ENCODE peak calls at places on chromosome 9, in five cellular contexts. C is mucosa of descending colon, O is prostate gland, G is natural killer cell, L is GM13976. S is an unnamed sample.

GRCh38 chr9:69380301-69380700 is 55.3 kb downstream of the ENTREP1 start:
- DNase-seq in C (no peak), O (no peak), G (no peak), L (no peak), S (no peak)

GRCh38 chr9:122389799-122390481 is 19.1 kb downstream of the PTGS1 start:
- DNase-seq in C (no peak), O (peak), G (no peak), L (no peak), S (no peak)

GRCh38 chr9:1216532-1216931 is 166.4 kb downstream of the DMRT2 start:
- DNase-seq in C (no peak), O (no peak), G (no peak), L (no peak), S (no peak)

GRCh38 chr9:124932355-124932754 is 8.5 kb downstream of the GOLGA1 start:
- DNase-seq in C (no peak), O (no peak), G (no peak), L (no peak), S (no peak)

GRCh38 chr9:35826071-35826701 is 2.3 kb downstream of the FAM221B start:
- DNase-seq in C (no peak), O (peak), G (no peak), L (peak), S (no peak)

GRCh38 chr9:100206899-100207298 is 107.9 kb downstream of the INVS start:
- DNase-seq in C (no peak), O (no peak), G (no peak), L (no peak), S (no peak)

GRCh38 chr9:79189511-79189924 is 382.2 kb upstream of the TLE4 start:
- DNase-seq in C (no peak), O (no peak), G (no peak), L (no peak), S (no peak)

GRCh38 chr9:78691531-78691930 is 394.6 kb downstream of the PSAT1 start:
- DNase-seq in C (no peak), O (no peak), G (no peak), L (no peak), S (no peak)

GRCh38 chr9:682633-683508 is 158.6 kb upstream of the DMRT1 start:
- DNase-seq in C (peak), O (no peak), G (no peak), L (no peak), S (peak)

GRCh38 chr9:89814340-89815040 is 209.7 kb downstream of the GADD45G start:
- DNase-seq in C (no peak), O (no peak), G (no peak), L (no peak), S (no peak)

GRCh38 chr9:114366334-114367128 is 21.3 kb downstream of the AKNA start:
- DNase-seq in C (no peak), O (no peak), G (no peak), L (peak), S (no peak)

GRCh38 chr9:136086951-136087740 is 7.9 kb downstream of the NACC2 start:
- DNase-seq in C (no peak), O (no peak), G (no peak), L (no peak), S (no peak)

GRCh38 chr9:124716795-124717194 is 54.3 kb downstream of the NR6A1 start:
- DNase-seq in C (no peak), O (no peak), G (no peak), L (no peak), S (no peak)

GRCh38 chr9:81980568-81980967 is 8.0 kb upstream of the SPATA31D1 start:
- DNase-seq in C (no peak), O (no peak), G (no peak), L (no peak), S (no peak)

GRCh38 chr9:108108802-108109448 is 619.4 kb upstream of the KLF4 start:
- DNase-seq in C (no peak), O (no peak), G (no peak), L (no peak), S (no peak)

GRCh38 chr9:111674319-111674718 is 12.9 kb downstream of the GNG10 start:
- DNase-seq in C (no peak), O (no peak), G (no peak), L (no peak), S (no peak)

DNA sequence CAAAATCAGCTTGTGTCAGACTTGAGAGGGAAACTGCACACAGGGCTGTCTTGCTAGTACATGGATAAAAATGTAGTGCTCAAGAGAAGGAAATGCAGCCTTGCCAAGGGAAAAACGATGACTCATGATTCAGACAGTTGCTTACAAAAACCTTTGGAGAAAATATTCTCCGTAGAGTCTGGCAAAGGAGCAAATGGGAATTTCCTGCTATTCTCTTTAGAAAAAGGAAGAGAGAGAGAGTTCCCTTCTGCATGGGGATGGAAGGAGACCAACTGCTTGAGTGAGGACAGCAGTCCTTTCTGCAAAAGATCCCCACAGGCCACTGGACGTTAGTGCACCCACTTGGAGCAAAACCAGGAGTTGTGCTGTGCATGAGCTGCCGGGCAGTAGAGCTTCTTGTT is 7.6 kb downstream of the IFNB1 start:
- DNase-seq in C (no peak), O (peak), G (no peak), L (no peak), S (no peak)
- TF ChIP-seq CTCF in C (no peak), O (peak), G (no peak), L (no peak), S (peak)

DNA sequence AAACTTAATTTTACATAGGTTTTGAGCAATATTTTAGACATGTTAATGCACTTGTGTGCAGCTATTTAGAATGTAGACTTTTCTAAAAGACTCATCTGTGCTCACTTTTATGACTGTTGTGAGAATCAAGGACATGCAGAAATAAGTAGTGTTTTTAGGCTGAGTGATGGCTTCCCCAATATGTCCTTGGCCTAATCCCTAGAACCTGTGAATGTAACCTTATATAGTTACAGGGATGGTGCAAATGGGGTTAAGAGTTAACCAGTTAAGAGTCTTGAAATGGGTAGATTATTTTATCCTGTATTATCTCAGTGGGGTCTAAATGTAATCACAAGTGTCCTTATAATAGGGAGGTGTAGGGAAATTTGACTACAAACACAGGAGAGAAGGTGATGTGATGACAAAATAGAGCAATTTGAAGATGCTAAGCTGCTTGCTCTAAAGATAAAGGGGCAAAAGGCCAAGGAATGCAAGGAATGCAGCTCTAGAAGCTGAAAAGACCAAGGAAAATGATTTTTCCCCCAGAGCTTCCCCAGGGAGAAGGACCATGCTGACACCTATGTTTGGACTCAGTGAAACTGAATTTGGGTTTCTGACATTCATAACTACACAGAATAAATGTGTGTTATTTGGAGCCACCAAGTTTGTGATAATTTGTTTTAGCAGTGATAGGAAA is 298.0 kb upstream of the PAPPA start:
- DNase-seq in C (no peak), O (no peak), G (no peak), L (no peak), S (no peak)
- TF ChIP-seq CTCF in C (no peak), O (no peak), G (no peak), L (no peak), S (no peak)

DNA sequence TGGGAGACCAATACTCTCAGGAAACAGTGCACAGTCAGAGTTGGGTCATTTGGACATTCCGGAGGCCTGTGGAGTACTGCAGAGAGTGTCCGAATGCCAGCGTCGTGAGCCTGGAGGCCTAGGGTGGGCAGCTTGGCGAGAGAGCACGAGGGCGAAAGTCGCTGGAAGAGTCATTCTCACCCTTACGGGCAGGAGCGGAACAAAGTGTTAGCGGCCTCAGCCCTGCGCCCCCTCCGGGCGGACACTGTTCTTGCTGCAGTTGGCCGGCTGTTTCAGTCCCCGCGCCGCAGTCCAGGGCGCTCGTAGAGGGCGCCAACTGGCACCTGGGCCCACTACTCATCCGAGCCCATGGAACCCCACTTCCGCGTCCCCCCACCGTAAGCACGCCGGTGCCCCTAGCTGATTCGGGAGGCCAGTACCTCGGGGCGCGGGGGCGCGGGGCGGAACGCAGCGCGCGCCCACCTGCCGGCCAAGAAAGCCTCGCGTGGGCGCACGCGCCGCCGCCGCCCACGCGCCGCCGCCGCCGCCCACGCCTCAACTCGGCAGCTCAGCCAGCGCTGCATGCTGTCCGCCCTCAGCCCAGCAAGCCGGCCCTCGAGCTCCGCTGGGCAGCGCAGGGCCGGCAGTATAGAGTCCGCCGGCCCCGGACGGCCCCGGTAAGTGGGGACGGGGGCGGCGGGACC is 99.7 kb upstream of the CCL21 start:
- DNase-seq in C (peak), O (peak), G (no peak), L (no peak), S (peak)
- TF ChIP-seq CTCF in C (no peak), O (peak), G (no peak), L (no peak), S (peak)

GRCh38 chr9:128275198-128276007 is at the start of gene GOLGA2:
- DNase-seq in C (no peak), O (no peak), G (no peak), L (peak), S (peak)
- TF ChIP-seq CTCF in C (no peak), O (no peak), G (no peak), L (no peak), S (no peak)

GRCh38 chr9:127565231-127565630 is 46.8 kb upstream of the STXBP1 start:
- DNase-seq in C (no peak), O (no peak), G (no peak), L (no peak), S (no peak)

GRCh38 chr9:127562271-127562780 is 49.8 kb upstream of the STXBP1 start:
- DNase-seq in C (no peak), O (no peak), G (no peak), L (no peak), S (no peak)

GRCh38 chr9:127563579-127563978 is 48.5 kb upstream of the STXBP1 start:
- DNase-seq in C (no peak), O (no peak), G (no peak), L (no peak), S (no peak)

GRCh38 chr9:127561491-127562270 is 50.4 kb upstream of the STXBP1 start:
- DNase-seq in C (peak), O (peak), G (no peak), L (no peak), S (no peak)

DNA sequence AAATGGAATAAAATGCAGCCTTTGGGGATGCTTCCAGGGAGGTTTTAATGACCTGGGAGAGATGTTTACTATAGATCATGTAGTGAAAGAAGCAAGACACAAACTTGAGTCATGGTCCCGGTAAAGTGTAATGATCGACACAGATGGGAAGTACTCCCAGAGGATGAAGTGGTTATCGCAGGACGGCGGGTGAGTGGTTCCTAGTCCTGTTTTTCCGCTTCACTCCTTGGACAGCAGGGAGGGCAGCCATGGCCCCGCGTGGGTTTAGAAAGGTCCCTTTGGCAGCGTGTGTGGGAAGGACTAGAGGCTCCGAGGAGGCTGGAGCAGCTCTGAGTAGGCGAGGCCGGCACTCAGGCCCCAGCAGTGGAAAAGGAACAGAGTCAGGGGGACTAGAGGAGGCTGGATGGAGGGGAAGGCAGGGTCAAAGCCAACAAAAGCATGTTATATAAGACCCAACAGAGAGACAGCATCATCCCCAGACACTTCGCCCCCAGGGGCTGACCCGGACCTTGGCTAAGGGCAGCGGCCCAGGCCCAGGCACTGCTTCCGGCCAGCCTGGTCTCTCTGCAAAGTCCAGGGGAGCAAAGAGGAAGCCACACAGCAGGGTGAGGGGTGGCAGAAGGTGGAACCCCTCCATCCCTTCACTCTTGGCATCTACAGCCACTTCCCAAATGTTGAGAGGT is 49.1 kb upstream of the STXBP1 start:
- DNase-seq in C (no peak), O (no peak), G (no peak), L (no peak), S (no peak)
- TF ChIP-seq CTCF in C (no peak), O (no peak), G (no peak), L (no peak), S (no peak)

GRCh38 chr9:134264169-134264568 is 62.1 kb upstream of the RXRA start:
- DNase-seq in C (no peak), O (no peak), G (no peak), L (no peak), S (no peak)

GRCh38 chr9:134266418-134266817 is 59.8 kb upstream of the RXRA start:
- DNase-seq in C (no peak), O (no peak), G (no peak), L (no peak), S (no peak)

GRCh38 chr9:134268308-134268724 is 57.9 kb upstream of the RXRA start:
- DNase-seq in C (peak), O (no peak), G (no peak), L (peak), S (no peak)

GRCh38 chr9:134265078-134265477 is 61.2 kb upstream of the RXRA start:
- DNase-seq in C (no peak), O (no peak), G (no peak), L (no peak), S (no peak)

GRCh38 chr9:134267305-134268265 is 58.7 kb upstream of the RXRA start:
- DNase-seq in C (no peak), O (no peak), G (no peak), L (no peak), S (no peak)
- TF ChIP-seq CTCF in C (no peak), O (no peak), G (no peak), L (no peak), S (no peak)

DNA sequence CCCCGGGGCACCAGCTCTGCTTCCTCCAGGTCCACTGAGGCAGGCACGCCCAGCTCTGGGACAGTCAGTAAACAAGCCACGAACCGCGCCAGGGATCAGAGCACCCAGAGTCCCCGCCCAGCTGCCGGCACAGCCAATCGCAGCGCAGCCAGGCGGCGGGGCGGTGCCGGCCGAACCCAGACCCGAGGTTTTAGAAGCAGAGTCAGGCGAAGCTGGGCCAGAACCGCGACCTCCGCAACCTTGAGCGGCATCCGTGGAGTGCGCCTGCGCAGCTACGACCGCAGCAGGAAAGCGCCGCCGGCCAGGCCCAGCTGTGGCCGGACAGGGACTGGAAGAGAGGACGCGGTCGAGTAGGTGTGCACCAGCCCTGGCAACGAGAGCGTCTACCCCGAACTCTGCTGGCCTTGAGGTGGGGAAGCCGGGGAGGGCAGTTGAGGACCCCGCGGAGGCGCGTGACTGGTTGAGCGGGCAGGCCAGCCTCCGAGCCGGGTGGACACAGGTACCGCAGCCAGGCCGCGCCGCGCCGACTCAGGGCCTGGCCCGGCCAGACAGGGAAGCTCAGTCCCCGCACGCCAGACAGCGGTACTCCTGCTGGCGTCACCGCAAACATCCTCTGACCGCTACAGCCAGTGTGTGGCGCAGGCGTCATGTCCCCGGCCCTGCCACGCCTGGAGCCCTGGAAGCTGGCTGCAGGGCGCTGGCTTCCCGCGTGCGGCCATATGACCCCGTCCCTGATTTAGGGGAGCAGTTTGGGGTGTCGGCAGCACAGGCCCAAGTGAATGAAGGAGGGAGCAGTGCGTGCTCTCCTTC is at the start of gene CTSL:
- DNase-seq in C (peak), O (peak), G (no peak), L (peak), S (peak)
- TF ChIP-seq CTCF in C (no peak), O (peak), G (no peak), L (no peak), S (peak)

GRCh38 chr9:96025995-96026572 is 150.6 kb downstream of the ERCC6L2 start:
- DNase-seq in C (peak), O (no peak), G (peak), L (peak), S (peak)
- TF ChIP-seq CTCF in C (no peak), O (no peak), G (peak), L (peak), S (peak)

GRCh38 chr9:26722755-26723154 is 169.8 kb downstream of the CAAP1 start:
- DNase-seq in C (no peak), O (no peak), G (no peak), L (no peak), S (no peak)

GRCh38 chr9:26725573-26725972 is 167.0 kb downstream of the CAAP1 start:
- DNase-seq in C (no peak), O (no peak), G (no peak), L (no peak), S (no peak)

GRCh38 chr9:26727471-26727870 is 165.1 kb downstream of the CAAP1 start:
- DNase-seq in C (no peak), O (no peak), G (no peak), L (no peak), S (no peak)

GRCh38 chr9:26723486-26723885 is 169.1 kb downstream of the CAAP1 start:
- DNase-seq in C (peak), O (no peak), G (no peak), L (peak), S (peak)
- TF ChIP-seq CTCF in C (no peak), O (no peak), G (no peak), L (peak), S (peak)